ENCODE peak calls at places on chromosome 11, in four cellular contexts. B is heart left ventricle; S is stimulated activated CD8-positive, alpha-beta memory T cell treated with anti-CD3 and anti-CD28 coated beads, Interleukin-7, amount 100 ng/mL, for 1 hour; R is nucleus accumbens. H is an unnamed sample.

GRCh38 chr11:122785156-122785605 is 53.1 kb upstream of the CRTAM start:
- DNase-seq in S (no peak), R (no peak), B (no peak), H (no peak)

GRCh38 chr11:65432686-65433582 is 10.3 kb downstream of the NEAT1 start:
- DNase-seq in B (no peak), R (no peak), S (no peak), H (no peak)

GRCh38 chr11:70727899-70728620 is 329.7 kb downstream of the CTTN start:
- DNase-seq in R (no peak), S (no peak), B (no peak), H (no peak)

GRCh38 chr11:36684840-36685800 is 87.1 kb upstream of the RAG2 start:
- DNase-seq in R (no peak), S (no peak), B (no peak), H (no peak)

GRCh38 chr11:75896843-75897419 is 81.9 kb downstream of the UVRAG start:
- DNase-seq in B (no peak), S (no peak), R (no peak), H (no peak)

GRCh38 chr11:6448574-6448973 is 7.8 kb upstream of the HPX start:
- DNase-seq in B (no peak), S (no peak), R (no peak), H (no peak)

GRCh38 chr11:100576044-100577021 is 110.8 kb upstream of the ARHGAP42 start:
- DNase-seq in B (no peak), S (no peak), R (no peak), H (no peak)

GRCh38 chr11:31874631-31875191 is 63.6 kb upstream of the PAX6 start:
- DNase-seq in B (no peak), R (no peak), S (no peak), H (no peak)

GRCh38 chr11:66070604-66071325 is 693 bp downstream of the PACS1 start:
- DNase-seq in B (peak), R (no peak), S (no peak), H (no peak)

GRCh38 chr11:5808500-5809121 is at the start of gene OR52N2:
- DNase-seq in R (peak), S (peak), B (peak), H (peak)

GRCh38 chr11:72753341-72754148 is 1.3 kb upstream of the ARAP1 start:
- DNase-seq in R (no peak), B (no peak), S (no peak), H (no peak)

GRCh38 chr11:114447892-114448291 is 8.6 kb downstream of the REXO2 start:
- DNase-seq in B (no peak), S (no peak), R (no peak), H (no peak)

GRCh38 chr11:27216268-27217149 is 146.5 kb downstream of the CCDC34 start:
- DNase-seq in B (peak), S (no peak), R (no peak), H (no peak)

GRCh38 chr11:110519816-110520215 is 90.1 kb downstream of the FDX1 start:
- DNase-seq in S (no peak), B (no peak), R (no peak), H (no peak)

GRCh38 chr11:72773291-72773690 is 20.6 kb downstream of the STARD10 start:
- DNase-seq in B (peak), S (no peak), R (peak), H (peak)

GRCh38 chr11:78981153-78981552 is 406.5 kb upstream of the NARS2 start:
- DNase-seq in R (no peak), S (no peak), B (no peak), H (no peak)

GRCh38 chr11:111465400-111465799 is 46.8 kb downstream of the BTG4 start:
- DNase-seq in R (no peak), S (no peak), B (no peak), H (no peak)

GRCh38 chr11:74195828-74196227 is 24.7 kb downstream of the PPME1 start:
- DNase-seq in B (no peak), S (no peak), R (no peak), H (no peak)

GRCh38 chr11:69140635-69141034 is 15.1 kb upstream of the SMIM38 start:
- DNase-seq in S (no peak), B (no peak), R (no peak), H (no peak)

GRCh38 chr11:76236092-76237026 is 30.1 kb upstream of the WNT11 start:
- DNase-seq in R (no peak), B (peak), S (no peak), H (no peak)

GRCh38 chr11:16082532-16083055 is 273.8 kb downstream of the SOX6 start:
- DNase-seq in B (no peak), S (no peak), R (no peak), H (no peak)

GRCh38 chr11:206516-207212 is 535 bp downstream of the BET1L start:
- DNase-seq in S (no peak), R (no peak), B (no peak), H (no peak)

GRCh38 chr11:45163956-45164575 is 17.6 kb downstream of the PRDM11 start:
- DNase-seq in S (no peak), R (peak), B (no peak), H (no peak)

GRCh38 chr11:65870706-65871681 is 1.6 kb downstream of the EFEMP2 start:
- DNase-seq in R (no peak), S (no peak), B (peak), H (no peak)

GRCh38 chr11:134942633-134943032 is 530.6 kb upstream of the B3GAT1 start:
- DNase-seq in B (no peak), R (no peak), S (no peak), H (no peak)

GRCh38 chr11:128544625-128545024 is 42.7 kb downstream of the ETS1 start:
- DNase-seq in R (no peak), S (no peak), B (no peak), H (no peak)

GRCh38 chr11:86678823-86679222 is 6.4 kb upstream of the ME3 start:
- DNase-seq in R (no peak), B (no peak), S (no peak), H (no peak)

GRCh38 chr11:34960277-34960676 is 43.9 kb downstream of the PDHX start:
- DNase-seq in S (no peak), R (no peak), B (peak), H (no peak)

GRCh38 chr11:117612111-117612510 is 184.9 kb downstream of the DSCAML1 start:
- DNase-seq in R (no peak), B (no peak), S (no peak), H (no peak)

GRCh38 chr11:43541993-43542392 is 138.5 kb upstream of the HSD17B12 start:
- DNase-seq in S (no peak), R (no peak), B (no peak), H (no peak)

GRCh38 chr11:68314203-68314885 is 2.0 kb downstream of the LRP5 start:
- DNase-seq in B (no peak), R (no peak), S (no peak), H (no peak)

GRCh38 chr11:21635359-21635758 is 557.5 kb upstream of the ANO5 start:
- DNase-seq in R (no peak), S (no peak), B (no peak), H (no peak)

GRCh38 chr11:69524291-69524882 is 42.9 kb downstream of the LINC01488 start:
- DNase-seq in R (no peak), S (no peak), B (no peak), H (no peak)

GRCh38 chr11:859394-860131 is 16.9 kb downstream of the TSPAN4 start:
- DNase-seq in S (no peak), R (peak), B (peak), H (no peak)

GRCh38 chr11:65116370-65117205 is 913 bp downstream of the ZNHIT2 start:
- DNase-seq in R (peak), S (no peak), B (no peak), H (peak)

GRCh38 chr11:36471577-36471976 is 38.5 kb downstream of the TRAF6 start:
- DNase-seq in S (no peak), R (no peak), B (no peak), H (no peak)

GRCh38 chr11:96187779-96188624 is 155.0 kb downstream of the MAML2 start:
- DNase-seq in R (no peak), S (no peak), B (no peak), H (no peak)

H was measured in GOT3.